ENCODE peak calls at places on chromosomes 3 and 15, in eight cellular contexts. One of them, this sample, is unnamed.

GRCh38 chr15:44381223-44381622 is 46.2 kb upstream of the CTDSPL2 start:
- DNase-seq in SK-N-DZ: no peak
- DNase-seq in T-helper 9 cell: no peak
- DNase-seq in astrocyte of the spinal cord: no peak
- DNase-seq in GM12865: no peak
- DNase-seq in epithelial cell of proximal tubule: no peak
- DNase-seq in kidney: no peak
- DNase-seq in activated CD8-positive, alpha-beta T cell treated with anti-CD3 and anti-CD28 coated beads, Interleukin-2, amount 10 ng/mL, durations not matched to agents 7 days and 5 days: no peak
- DNase-seq in this sample: no peak

GRCh38 chr15:67105065-67105951 is 39.9 kb downstream of the SMAD3 start:
- DNase-seq in kidney: peak
- DNase-seq in astrocyte of the spinal cord: peak
- DNase-seq in SK-N-DZ: no peak
- DNase-seq in epithelial cell of proximal tubule: peak
- DNase-seq in T-helper 9 cell: no peak
- DNase-seq in GM12865: no peak
- DNase-seq in activated CD8-positive, alpha-beta T cell treated with anti-CD3 and anti-CD28 coated beads, Interleukin-2, amount 10 ng/mL, durations not matched to agents 7 days and 5 days: no peak
- DNase-seq in this sample: no peak

GRCh38 chr15:85488997-85489396 is 108.6 kb downstream of the AKAP13 start:
- DNase-seq in epithelial cell of proximal tubule: no peak
- DNase-seq in GM12865: no peak
- DNase-seq in kidney: no peak
- DNase-seq in astrocyte of the spinal cord: no peak
- DNase-seq in T-helper 9 cell: no peak
- DNase-seq in activated CD8-positive, alpha-beta T cell treated with anti-CD3 and anti-CD28 coated beads, Interleukin-2, amount 10 ng/mL, durations not matched to agents 7 days and 5 days: no peak
- DNase-seq in SK-N-DZ: no peak
- DNase-seq in this sample: no peak

GRCh38 chr3:32257641-32258438 is 19.4 kb downstream of the CMTM8 start:
- DNase-seq in activated CD8-positive, alpha-beta T cell treated with anti-CD3 and anti-CD28 coated beads, Interleukin-2, amount 10 ng/mL, durations not matched to agents 7 days and 5 days: no peak
- DNase-seq in astrocyte of the spinal cord: no peak
- DNase-seq in SK-N-DZ: no peak
- DNase-seq in GM12865: no peak
- DNase-seq in T-helper 9 cell: no peak
- DNase-seq in epithelial cell of proximal tubule: no peak
- DNase-seq in kidney: no peak
- DNase-seq in this sample: no peak

GRCh38 chr3:4550957-4551754 is 58.0 kb downstream of the ITPR1 start:
- DNase-seq in kidney: peak
- DNase-seq in SK-N-DZ: no peak
- DNase-seq in T-helper 9 cell: no peak
- DNase-seq in astrocyte of the spinal cord: no peak
- DNase-seq in activated CD8-positive, alpha-beta T cell treated with anti-CD3 and anti-CD28 coated beads, Interleukin-2, amount 10 ng/mL, durations not matched to agents 7 days and 5 days: no peak
- DNase-seq in epithelial cell of proximal tubule: no peak
- DNase-seq in GM12865: no peak
- DNase-seq in this sample: no peak

GRCh38 chr3:132916096-132916495 is 122.1 kb upstream of the TMEM108 start:
- DNase-seq in astrocyte of the spinal cord: peak
- DNase-seq in SK-N-DZ: no peak
- DNase-seq in T-helper 9 cell: no peak
- DNase-seq in GM12865: no peak
- DNase-seq in kidney: no peak
- DNase-seq in epithelial cell of proximal tubule: no peak
- DNase-seq in activated CD8-positive, alpha-beta T cell treated with anti-CD3 and anti-CD28 coated beads, Interleukin-2, amount 10 ng/mL, durations not matched to agents 7 days and 5 days: no peak
- DNase-seq in this sample: no peak

GRCh38 chr15:83919319-83919830 is 265.5 kb downstream of the ADAMTSL3 start:
- DNase-seq in activated CD8-positive, alpha-beta T cell treated with anti-CD3 and anti-CD28 coated beads, Interleukin-2, amount 10 ng/mL, durations not matched to agents 7 days and 5 days: peak
- DNase-seq in kidney: no peak
- DNase-seq in T-helper 9 cell: no peak
- DNase-seq in astrocyte of the spinal cord: no peak
- DNase-seq in epithelial cell of proximal tubule: no peak
- DNase-seq in SK-N-DZ: no peak
- DNase-seq in GM12865: peak
- DNase-seq in this sample: peak

GRCh38 chr3:115072265-115073008 is 74.7 kb downstream of the ZBTB20 start:
- DNase-seq in kidney: no peak
- DNase-seq in GM12865: no peak
- DNase-seq in SK-N-DZ: no peak
- DNase-seq in astrocyte of the spinal cord: peak
- DNase-seq in epithelial cell of proximal tubule: no peak
- DNase-seq in activated CD8-positive, alpha-beta T cell treated with anti-CD3 and anti-CD28 coated beads, Interleukin-2, amount 10 ng/mL, durations not matched to agents 7 days and 5 days: no peak
- DNase-seq in T-helper 9 cell: no peak
- DNase-seq in this sample: no peak

GRCh38 chr3:115062009-115062408 is 85.1 kb downstream of the ZBTB20 start:
- DNase-seq in kidney: no peak
- DNase-seq in GM12865: no peak
- DNase-seq in astrocyte of the spinal cord: no peak
- DNase-seq in T-helper 9 cell: no peak
- DNase-seq in epithelial cell of proximal tubule: no peak
- DNase-seq in activated CD8-positive, alpha-beta T cell treated with anti-CD3 and anti-CD28 coated beads, Interleukin-2, amount 10 ng/mL, durations not matched to agents 7 days and 5 days: no peak
- DNase-seq in SK-N-DZ: no peak
- DNase-seq in this sample: no peak

GRCh38 chr3:39707314-39707909 is 102.0 kb upstream of the MYRIP start:
- DNase-seq in astrocyte of the spinal cord: peak
- DNase-seq in kidney: no peak
- DNase-seq in epithelial cell of proximal tubule: no peak
- DNase-seq in activated CD8-positive, alpha-beta T cell treated with anti-CD3 and anti-CD28 coated beads, Interleukin-2, amount 10 ng/mL, durations not matched to agents 7 days and 5 days: no peak
- DNase-seq in GM12865: peak
- DNase-seq in SK-N-DZ: peak
- DNase-seq in T-helper 9 cell: no peak
- DNase-seq in this sample: peak

GRCh38 chr3:45545476-45545875 is 49.1 kb upstream of the LIMD1 start:
- DNase-seq in T-helper 9 cell: no peak
- DNase-seq in SK-N-DZ: no peak
- DNase-seq in astrocyte of the spinal cord: no peak
- DNase-seq in epithelial cell of proximal tubule: no peak
- DNase-seq in activated CD8-positive, alpha-beta T cell treated with anti-CD3 and anti-CD28 coated beads, Interleukin-2, amount 10 ng/mL, durations not matched to agents 7 days and 5 days: no peak
- DNase-seq in kidney: peak
- DNase-seq in GM12865: peak
- DNase-seq in this sample: no peak

GRCh38 chr15:90956551-90957104 is 1.9 kb downstream of the RCCD1 start:
- DNase-seq in GM12865: peak
- DNase-seq in kidney: peak
- DNase-seq in astrocyte of the spinal cord: peak
- DNase-seq in activated CD8-positive, alpha-beta T cell treated with anti-CD3 and anti-CD28 coated beads, Interleukin-2, amount 10 ng/mL, durations not matched to agents 7 days and 5 days: peak
- DNase-seq in T-helper 9 cell: peak
- DNase-seq in epithelial cell of proximal tubule: no peak
- DNase-seq in SK-N-DZ: peak
- DNase-seq in this sample: peak

GRCh38 chr3:132837615-132838014 is 115.4 kb upstream of the NPHP3 start:
- DNase-seq in T-helper 9 cell: no peak
- DNase-seq in epithelial cell of proximal tubule: no peak
- DNase-seq in kidney: no peak
- DNase-seq in activated CD8-positive, alpha-beta T cell treated with anti-CD3 and anti-CD28 coated beads, Interleukin-2, amount 10 ng/mL, durations not matched to agents 7 days and 5 days: no peak
- DNase-seq in astrocyte of the spinal cord: no peak
- DNase-seq in SK-N-DZ: no peak
- DNase-seq in GM12865: no peak
- DNase-seq in this sample: no peak